ENCODE peak calls at places on chromosomes 1 and 21, in seven cellular contexts. One of them, this sample, is unnamed.

GRCh38 chr1:70487471-70487840 is 76.4 kb downstream of the CTH start:
- DNase-seq in fibroblast of lung: no peak
- DNase-seq in H7: no peak
- DNase-seq in retinal pigment epithelial cell: no peak
- DNase-seq in A172: no peak
- DNase-seq in glomerular endothelial cell: no peak
- DNase-seq in T47D: no peak
- DNase-seq in this sample: no peak

GRCh38 chr1:63906053-63906704 is 132.4 kb downstream of the ROR1 start:
- DNase-seq in fibroblast of lung: no peak
- DNase-seq in A172: no peak
- DNase-seq in glomerular endothelial cell: no peak
- DNase-seq in H7: no peak
- DNase-seq in T47D: no peak
- DNase-seq in retinal pigment epithelial cell: no peak
- DNase-seq in this sample: no peak

GRCh38 chr1:209398330-209398991 is 185.1 kb upstream of the CAMK1G start:
- DNase-seq in glomerular endothelial cell: no peak
- DNase-seq in H7: no peak
- DNase-seq in A172: peak
- DNase-seq in T47D: peak
- DNase-seq in fibroblast of lung: peak
- DNase-seq in retinal pigment epithelial cell: no peak
- DNase-seq in this sample: peak

GRCh38 chr21:41631564-41632461 is 123.9 kb upstream of the TMPRSS2 start:
- DNase-seq in A172: peak
- DNase-seq in H7: no peak
- DNase-seq in glomerular endothelial cell: no peak
- DNase-seq in retinal pigment epithelial cell: no peak
- DNase-seq in T47D: no peak
- DNase-seq in fibroblast of lung: peak
- DNase-seq in this sample: peak

GRCh38 chr1:217275617-217276398 is 355.1 kb downstream of the GPATCH2 start:
- DNase-seq in A172: peak
- DNase-seq in T47D: no peak
- DNase-seq in glomerular endothelial cell: no peak
- DNase-seq in retinal pigment epithelial cell: peak
- DNase-seq in fibroblast of lung: peak
- DNase-seq in H7: no peak
- DNase-seq in this sample: peak

GRCh38 chr1:183024352-183025337 is 1.4 kb downstream of the LAMC1 start:
- DNase-seq in retinal pigment epithelial cell: no peak
- DNase-seq in fibroblast of lung: no peak
- DNase-seq in T47D: no peak
- DNase-seq in H7: no peak
- DNase-seq in glomerular endothelial cell: no peak
- DNase-seq in A172: no peak
- DNase-seq in this sample: peak

GRCh38 chr1:156556354-156556753 is 16.0 kb downstream of the IQGAP3 start:
- DNase-seq in fibroblast of lung: no peak
- DNase-seq in H7: no peak
- DNase-seq in glomerular endothelial cell: no peak
- DNase-seq in T47D: no peak
- DNase-seq in A172: no peak
- DNase-seq in retinal pigment epithelial cell: no peak
- DNase-seq in this sample: no peak

GRCh38 chr1:64065571-64065970 is 137.9 kb upstream of the UBE2U start:
- DNase-seq in T47D: no peak
- DNase-seq in A172: no peak
- DNase-seq in H7: no peak
- DNase-seq in fibroblast of lung: peak
- DNase-seq in glomerular endothelial cell: no peak
- DNase-seq in retinal pigment epithelial cell: no peak
- DNase-seq in this sample: no peak

GRCh38 chr1:153968400-153968799 is 698 bp downstream of the CREB3L4 start:
- DNase-seq in T47D: no peak
- DNase-seq in A172: no peak
- DNase-seq in retinal pigment epithelial cell: no peak
- DNase-seq in glomerular endothelial cell: no peak
- DNase-seq in fibroblast of lung: no peak
- DNase-seq in H7: no peak
- DNase-seq in this sample: no peak

GRCh38 chr1:17669866-17670451 is 85.2 kb upstream of the ACTL8 start:
- DNase-seq in T47D: no peak
- DNase-seq in fibroblast of lung: no peak
- DNase-seq in retinal pigment epithelial cell: no peak
- DNase-seq in H7: no peak
- DNase-seq in glomerular endothelial cell: no peak
- DNase-seq in A172: no peak
- DNase-seq in this sample: no peak

GRCh38 chr1:115665746-115666145 is 24.0 kb downstream of the VANGL1 start:
- DNase-seq in glomerular endothelial cell: no peak
- DNase-seq in H7: no peak
- DNase-seq in fibroblast of lung: no peak
- DNase-seq in retinal pigment epithelial cell: no peak
- DNase-seq in T47D: no peak
- DNase-seq in A172: no peak
- DNase-seq in this sample: no peak

GRCh38 chr1:230005040-230005439 is 62.0 kb upstream of the GALNT2 start:
- DNase-seq in fibroblast of lung: no peak
- DNase-seq in H7: no peak
- DNase-seq in glomerular endothelial cell: no peak
- DNase-seq in retinal pigment epithelial cell: peak
- DNase-seq in A172: no peak
- DNase-seq in T47D: no peak
- DNase-seq in this sample: no peak

GRCh38 chr21:17513214-17514123 is 626 bp downstream of the CXADR start:
- DNase-seq in T47D: no peak
- DNase-seq in fibroblast of lung: peak
- DNase-seq in H7: peak
- DNase-seq in retinal pigment epithelial cell: no peak
- DNase-seq in A172: peak
- DNase-seq in glomerular endothelial cell: no peak
- DNase-seq in this sample: peak

GRCh38 chr1:13682443-13682842 is 17.5 kb upstream of the PRDM2 start:
- DNase-seq in glomerular endothelial cell: no peak
- DNase-seq in retinal pigment epithelial cell: no peak
- DNase-seq in fibroblast of lung: no peak
- DNase-seq in H7: no peak
- DNase-seq in A172: no peak
- DNase-seq in T47D: no peak
- DNase-seq in this sample: no peak

GRCh38 chr1:204344665-204345064 is 15.1 kb downstream of the PLEKHA6 start:
- DNase-seq in glomerular endothelial cell: no peak
- DNase-seq in A172: no peak
- DNase-seq in H7: no peak
- DNase-seq in T47D: no peak
- DNase-seq in fibroblast of lung: no peak
- DNase-seq in retinal pigment epithelial cell: no peak
- DNase-seq in this sample: no peak

GRCh38 chr1:165174485-165174884 is 182.0 kb downstream of the LMX1A start:
- DNase-seq in glomerular endothelial cell: no peak
- DNase-seq in A172: no peak
- DNase-seq in retinal pigment epithelial cell: no peak
- DNase-seq in H7: no peak
- DNase-seq in fibroblast of lung: no peak
- DNase-seq in T47D: no peak
- DNase-seq in this sample: no peak

GRCh38 chr1:38327559-38327973 is 281.0 kb upstream of the POU3F1 start:
- DNase-seq in retinal pigment epithelial cell: no peak
- DNase-seq in A172: peak
- DNase-seq in glomerular endothelial cell: no peak
- DNase-seq in fibroblast of lung: peak
- DNase-seq in H7: no peak
- DNase-seq in T47D: no peak
- DNase-seq in this sample: peak

GRCh38 chr21:41769106-41769505 is 2.3 kb upstream of the RIPK4 start:
- DNase-seq in T47D: no peak
- DNase-seq in A172: peak
- DNase-seq in fibroblast of lung: no peak
- DNase-seq in H7: peak
- DNase-seq in retinal pigment epithelial cell: no peak
- DNase-seq in glomerular endothelial cell: no peak
- DNase-seq in this sample: peak

GRCh38 chr1:6490181-6491075 is 1.0 kb downstream of the PLEKHG5 start:
- DNase-seq in fibroblast of lung: peak
- DNase-seq in A172: peak
- DNase-seq in H7: peak
- DNase-seq in glomerular endothelial cell: no peak
- DNase-seq in retinal pigment epithelial cell: peak
- DNase-seq in T47D: peak
- DNase-seq in this sample: peak

This sample was measured in M059J.